ENCODE peak calls at places on chromosome 15, in nine cellular contexts. W is neuronal stem cell; C is B cell; O is activated T-cell treated with anti-CD3 and anti-CD28 coated beads, Interleukin-2, amount 50 U/mL, for 72 hours; Q is AG08395; B is CD8-positive, alpha-beta memory T cell; I is GM13976; X is EL; Z is neural crest cell. Y is an unnamed sample.

GRCh38 chr15:75001310-75001709 is 5.9 kb downstream of the SCAMP5 start:
- DNase-seq in W (no peak), C (no peak), O (no peak), Q (no peak), B (no peak), I (no peak), X (no peak), Z (no peak), Y (no peak)

GRCh38 chr15:38072507-38073277 is 138.3 kb downstream of the TMCO5A start:
- DNase-seq in W (peak; percentile 91), C (peak; percentile 56), O (peak; percentile 15), Q (peak; percentile 72), B (no peak), I (peak; percentile 50), X (peak; percentile 74), Z (peak; percentile 87), Y (peak; percentile 75)

GRCh38 chr15:40092416-40093223 is 16.1 kb downstream of the BMF start:
- DNase-seq in W (no peak), C (no peak), O (no peak), Q (peak; percentile 78), B (no peak), I (no peak), X (peak; percentile 57), Z (no peak), Y (no peak)

GRCh38 chr15:27853624-27854455 is 245.3 kb downstream of the OCA2 start:
- DNase-seq in W (no peak), C (no peak), O (no peak), Q (no peak), B (no peak), I (no peak), X (no peak), Z (no peak), Y (no peak)

GRCh38 chr15:100847194-100847593 is 32.4 kb upstream of the ALDH1A3 start:
- DNase-seq in W (no peak), C (no peak), O (no peak), Q (no peak), B (no peak), I (no peak), X (no peak), Z (no peak), Y (no peak)

GRCh38 chr15:47972738-47973137 is 148.1 kb upstream of the SLC24A5 start:
- DNase-seq in W (no peak), C (no peak), O (no peak), Q (no peak), B (no peak), I (no peak), X (no peak), Z (no peak), Y (no peak)

GRCh38 chr15:84570164-84570692 is 30.6 kb upstream of the ZSCAN2 start:
- DNase-seq in W (peak; percentile 36), C (peak; percentile 58), O (peak; percentile 69), Q (peak; percentile 41), B (peak; percentile 37), I (peak; percentile 53), X (peak; percentile 41), Z (peak; percentile 16), Y (peak; percentile 15)

GRCh38 chr15:80228959-80229610 is 22.9 kb downstream of the CTXND1 start:
- DNase-seq in W (no peak), C (no peak), O (no peak), Q (peak; percentile 15), B (no peak), I (no peak), X (peak; percentile 31), Z (no peak), Y (no peak)

GRCh38 chr15:39804026-39804425 is 21.4 kb upstream of the FSIP1 start:
- DNase-seq in W (no peak), C (no peak), O (no peak), Q (no peak), B (no peak), I (no peak), X (no peak), Z (no peak), Y (no peak)

GRCh38 chr15:68653031-68653635 is 74.3 kb downstream of the CORO2B start:
- DNase-seq in W (no peak), C (no peak), O (no peak), Q (no peak), B (no peak), I (no peak), X (no peak), Z (no peak), Y (no peak)

GRCh38 chr15:51907136-51907862 is 64.3 kb downstream of the LEO1 start:
- DNase-seq in W (no peak), C (no peak), O (no peak), Q (peak; percentile 32), B (no peak), I (no peak), X (peak; percentile 45), Z (no peak), Y (no peak)

GRCh38 chr15:60918234-60918964 is 310.7 kb downstream of the RORA start:
- DNase-seq in W (no peak), C (no peak), O (no peak), Q (no peak), B (no peak), I (no peak), X (no peak), Z (no peak), Y (no peak)

GRCh38 chr15:50970524-50970923 is 62.0 kb downstream of the AP4E1 start:
- DNase-seq in W (no peak), C (no peak), O (no peak), Q (no peak), B (no peak), I (no peak), X (no peak), Z (no peak), Y (no peak)

GRCh38 chr15:90315276-90315982 is 36.7 kb upstream of the ZNF774 start:
- DNase-seq in W (no peak), C (no peak), O (no peak), Q (peak; percentile 76), B (no peak), I (no peak), X (peak; percentile 46), Z (no peak), Y (no peak)

GRCh38 chr15:25182736-25183445 is 228.1 kb downstream of the SNRPN start:
- DNase-seq in W (no peak), C (peak; percentile 30), O (no peak), Q (no peak), B (no peak), I (no peak), X (no peak), Z (no peak), Y (no peak)

GRCh38 chr15:58260911-58261267 is 122.7 kb downstream of the AQP9 start:
- DNase-seq in W (no peak), C (no peak), O (no peak), Q (peak; percentile 10), B (no peak), I (no peak), X (peak; percentile 42), Z (no peak), Y (no peak)

GRCh38 chr15:82999905-83000671 is 11.4 kb downstream of the C15orf40 start:
- DNase-seq in W (peak; percentile 12), C (peak; percentile 51), O (peak; percentile 38), Q (peak; percentile 67), B (no peak), I (peak; percentile 72), X (peak; percentile 63), Z (no peak), Y (no peak)

GRCh38 chr15:74382004-74382816 is 14.8 kb upstream of the CYP11A1 start:
- DNase-seq in W (peak; percentile 85), C (peak; percentile 76), O (peak; percentile 90), Q (peak; percentile 96), B (peak; percentile 76), I (peak; percentile 85), X (peak; percentile 86), Z (peak; percentile 89), Y (peak; percentile 94)